ENCODE peak calls at places on chromosomes 1 and 21, in ten cellular contexts. One of them, this sample, is unnamed.

GRCh38 chr1:36323636-36324321 is at the start of gene EVA1B:
- DNase-seq in NT2/D1: peak
- DNase-seq in SJSA1: peak
- DNase-seq in HFF-Myc: no peak
- DNase-seq in neuronal stem cell: peak
- DNase-seq in adrenal gland: peak
- DNase-seq in H1: peak
- DNase-seq in CD8-positive, alpha-beta T cell: peak
- DNase-seq in endodermal cell: peak
- DNase-seq in sigmoid colon: peak
- DNase-seq in this sample: peak

GRCh38 chr1:101653482-101653946 is 343.2 kb downstream of the OLFM3 start:
- DNase-seq in SJSA1: no peak
- DNase-seq in NT2/D1: peak
- DNase-seq in neuronal stem cell: peak
- DNase-seq in endodermal cell: peak
- DNase-seq in adrenal gland: no peak
- DNase-seq in CD8-positive, alpha-beta T cell: no peak
- DNase-seq in HFF-Myc: no peak
- DNase-seq in sigmoid colon: no peak
- DNase-seq in H1: peak
- DNase-seq in this sample: no peak

GRCh38 chr1:15950302-15950701 is 25.6 kb downstream of the ZBTB17 start:
- DNase-seq in adrenal gland: no peak
- DNase-seq in NT2/D1: no peak
- DNase-seq in neuronal stem cell: no peak
- DNase-seq in HFF-Myc: no peak
- DNase-seq in endodermal cell: no peak
- DNase-seq in sigmoid colon: no peak
- DNase-seq in CD8-positive, alpha-beta T cell: no peak
- DNase-seq in SJSA1: no peak
- DNase-seq in H1: no peak
- DNase-seq in this sample: no peak

GRCh38 chr1:7218210-7218832 is 433.1 kb downstream of the CAMTA1 start:
- DNase-seq in neuronal stem cell: peak
- DNase-seq in CD8-positive, alpha-beta T cell: no peak
- DNase-seq in sigmoid colon: no peak
- DNase-seq in adrenal gland: peak
- DNase-seq in NT2/D1: peak
- DNase-seq in HFF-Myc: no peak
- DNase-seq in H1: peak
- DNase-seq in endodermal cell: peak
- DNase-seq in SJSA1: no peak
- DNase-seq in this sample: no peak

GRCh38 chr1:177413982-177414654 is 243.4 kb downstream of the BRINP2 start:
- DNase-seq in neuronal stem cell: no peak
- DNase-seq in HFF-Myc: no peak
- DNase-seq in H1: no peak
- DNase-seq in endodermal cell: no peak
- DNase-seq in SJSA1: no peak
- DNase-seq in CD8-positive, alpha-beta T cell: no peak
- DNase-seq in NT2/D1: peak
- DNase-seq in adrenal gland: no peak
- DNase-seq in sigmoid colon: no peak
- DNase-seq in this sample: no peak

GRCh38 chr1:19220080-19220846 is 10.2 kb upstream of the UBR4 start:
- DNase-seq in sigmoid colon: no peak
- DNase-seq in SJSA1: no peak
- DNase-seq in NT2/D1: no peak
- DNase-seq in HFF-Myc: no peak
- DNase-seq in CD8-positive, alpha-beta T cell: no peak
- DNase-seq in neuronal stem cell: no peak
- DNase-seq in endodermal cell: no peak
- DNase-seq in H1: no peak
- DNase-seq in adrenal gland: no peak
- DNase-seq in this sample: no peak

GRCh38 chr1:25019351-25020172 is 89.5 kb upstream of the RUNX3 start:
- DNase-seq in sigmoid colon: no peak
- DNase-seq in HFF-Myc: no peak
- DNase-seq in NT2/D1: no peak
- DNase-seq in SJSA1: no peak
- DNase-seq in CD8-positive, alpha-beta T cell: no peak
- DNase-seq in neuronal stem cell: no peak
- DNase-seq in H1: no peak
- DNase-seq in adrenal gland: no peak
- DNase-seq in endodermal cell: peak
- DNase-seq in this sample: no peak

GRCh38 chr1:94339229-94339927 is 78.8 kb upstream of the ABCD3 start:
- DNase-seq in adrenal gland: no peak
- DNase-seq in endodermal cell: no peak
- DNase-seq in SJSA1: no peak
- DNase-seq in NT2/D1: no peak
- DNase-seq in CD8-positive, alpha-beta T cell: no peak
- DNase-seq in H1: no peak
- DNase-seq in HFF-Myc: no peak
- DNase-seq in sigmoid colon: no peak
- DNase-seq in neuronal stem cell: no peak
- DNase-seq in this sample: no peak

GRCh38 chr1:227795732-227796131 is 19.7 kb upstream of the PRSS38 start:
- DNase-seq in neuronal stem cell: no peak
- DNase-seq in sigmoid colon: no peak
- DNase-seq in endodermal cell: peak
- DNase-seq in adrenal gland: no peak
- DNase-seq in SJSA1: no peak
- DNase-seq in HFF-Myc: no peak
- DNase-seq in H1: no peak
- DNase-seq in NT2/D1: no peak
- DNase-seq in CD8-positive, alpha-beta T cell: no peak
- DNase-seq in this sample: no peak

GRCh38 chr1:37808369-37809319 is 636 bp upstream of the YRDC start:
- DNase-seq in endodermal cell: peak
- DNase-seq in H1: peak
- DNase-seq in NT2/D1: no peak
- DNase-seq in sigmoid colon: peak
- DNase-seq in CD8-positive, alpha-beta T cell: peak
- DNase-seq in neuronal stem cell: peak
- DNase-seq in HFF-Myc: no peak
- DNase-seq in SJSA1: peak
- DNase-seq in adrenal gland: peak
- DNase-seq in this sample: no peak

GRCh38 chr1:159071970-159072582 is 4.5 kb downstream of the AIM2 start:
- DNase-seq in neuronal stem cell: peak
- DNase-seq in sigmoid colon: no peak
- DNase-seq in H1: no peak
- DNase-seq in adrenal gland: no peak
- DNase-seq in CD8-positive, alpha-beta T cell: no peak
- DNase-seq in endodermal cell: no peak
- DNase-seq in HFF-Myc: peak
- DNase-seq in NT2/D1: peak
- DNase-seq in SJSA1: no peak
- DNase-seq in this sample: no peak

GRCh38 chr1:1293618-1294249 is 13.5 kb downstream of the SCNN1D start:
- DNase-seq in CD8-positive, alpha-beta T cell: no peak
- DNase-seq in H1: peak
- DNase-seq in SJSA1: no peak
- DNase-seq in HFF-Myc: no peak
- DNase-seq in sigmoid colon: no peak
- DNase-seq in neuronal stem cell: no peak
- DNase-seq in NT2/D1: no peak
- DNase-seq in endodermal cell: peak
- DNase-seq in adrenal gland: no peak
- DNase-seq in this sample: no peak

GRCh38 chr1:235946570-235946981 is 79.9 kb upstream of the LYST start:
- DNase-seq in SJSA1: peak
- DNase-seq in sigmoid colon: no peak
- DNase-seq in HFF-Myc: no peak
- DNase-seq in NT2/D1: no peak
- DNase-seq in neuronal stem cell: no peak
- DNase-seq in H1: no peak
- DNase-seq in endodermal cell: no peak
- DNase-seq in CD8-positive, alpha-beta T cell: no peak
- DNase-seq in adrenal gland: no peak
- DNase-seq in this sample: no peak

GRCh38 chr21:36135391-36136094 is 664 bp downstream of the CBR3 start:
- DNase-seq in endodermal cell: peak
- DNase-seq in CD8-positive, alpha-beta T cell: peak
- DNase-seq in neuronal stem cell: no peak
- DNase-seq in HFF-Myc: no peak
- DNase-seq in SJSA1: peak
- DNase-seq in sigmoid colon: peak
- DNase-seq in NT2/D1: no peak
- DNase-seq in H1: peak
- DNase-seq in adrenal gland: peak
- DNase-seq in this sample: peak

DNA sequence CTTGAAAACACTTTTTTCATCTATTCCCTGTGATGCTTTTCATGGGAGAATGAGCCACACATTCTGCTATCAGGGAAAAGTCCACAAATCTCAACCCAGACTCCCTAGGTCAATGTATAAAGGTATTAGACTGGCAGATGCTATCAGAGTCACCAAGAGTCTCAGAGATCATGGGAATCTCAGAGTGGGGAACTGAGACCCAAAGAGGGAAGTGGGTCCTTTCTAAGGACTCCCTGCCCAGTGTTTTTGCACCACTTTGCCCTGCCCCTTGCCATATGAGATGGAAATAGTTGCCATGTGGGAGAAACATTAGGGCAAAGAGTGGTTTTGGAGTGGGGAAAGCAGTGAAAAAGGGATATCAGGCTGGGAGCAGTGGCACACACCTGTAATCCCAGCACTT is 19.1 kb upstream of the AZIN2 start:
- DNase-seq in neuronal stem cell: no peak
- DNase-seq in SJSA1: no peak
- DNase-seq in HFF-Myc: no peak
- DNase-seq in NT2/D1: no peak
- DNase-seq in adrenal gland: no peak
- DNase-seq in endodermal cell: no peak
- DNase-seq in CD8-positive, alpha-beta T cell: no peak
- DNase-seq in sigmoid colon: no peak
- DNase-seq in H1: no peak
- DNase-seq in this sample: no peak
- H3K4me3 ChIP-seq in neuronal stem cell: no peak
- H3K4me3 ChIP-seq in SJSA1: no peak
- H3K4me3 ChIP-seq in HFF-Myc: no peak
- H3K4me3 ChIP-seq in NT2/D1: no peak
- H3K4me3 ChIP-seq in adrenal gland: no peak
- H3K4me3 ChIP-seq in endodermal cell: no peak
- H3K4me3 ChIP-seq in CD8-positive, alpha-beta T cell: no peak
- H3K4me3 ChIP-seq in sigmoid colon: no peak
- H3K4me3 ChIP-seq in H1: no peak
- H3K4me3 ChIP-seq in this sample: no peak

GRCh38 chr1:201169971-201170532 is 15.8 kb upstream of the TMEM9 start:
- DNase-seq in sigmoid colon: no peak
- DNase-seq in SJSA1: no peak
- DNase-seq in endodermal cell: no peak
- DNase-seq in CD8-positive, alpha-beta T cell: no peak
- DNase-seq in H1: no peak
- DNase-seq in NT2/D1: no peak
- DNase-seq in HFF-Myc: no peak
- DNase-seq in neuronal stem cell: no peak
- DNase-seq in adrenal gland: no peak
- DNase-seq in this sample: no peak

GRCh38 chr1:201167625-201167991 is 13.3 kb upstream of the TMEM9 start:
- DNase-seq in SJSA1: no peak
- DNase-seq in NT2/D1: no peak
- DNase-seq in H1: no peak
- DNase-seq in neuronal stem cell: no peak
- DNase-seq in HFF-Myc: no peak
- DNase-seq in adrenal gland: no peak
- DNase-seq in sigmoid colon: no peak
- DNase-seq in CD8-positive, alpha-beta T cell: no peak
- DNase-seq in endodermal cell: no peak
- DNase-seq in this sample: no peak

GRCh38 chr1:201166964-201167624 is 12.8 kb upstream of the TMEM9 start:
- DNase-seq in CD8-positive, alpha-beta T cell: no peak
- DNase-seq in neuronal stem cell: no peak
- DNase-seq in NT2/D1: no peak
- DNase-seq in endodermal cell: no peak
- DNase-seq in HFF-Myc: no peak
- DNase-seq in sigmoid colon: no peak
- DNase-seq in adrenal gland: peak
- DNase-seq in H1: no peak
- DNase-seq in SJSA1: no peak
- DNase-seq in this sample: no peak

GRCh38 chr1:201170533-201171062 is 16.3 kb upstream of the TMEM9 start:
- DNase-seq in NT2/D1: peak
- DNase-seq in SJSA1: peak
- DNase-seq in adrenal gland: peak
- DNase-seq in sigmoid colon: peak
- DNase-seq in endodermal cell: peak
- DNase-seq in CD8-positive, alpha-beta T cell: peak
- DNase-seq in HFF-Myc: no peak
- DNase-seq in H1: peak
- DNase-seq in neuronal stem cell: peak
- DNase-seq in this sample: peak

GRCh38 chr1:201169203-201169602 is 14.9 kb upstream of the TMEM9 start:
- DNase-seq in CD8-positive, alpha-beta T cell: no peak
- DNase-seq in HFF-Myc: no peak
- DNase-seq in NT2/D1: no peak
- DNase-seq in adrenal gland: no peak
- DNase-seq in sigmoid colon: no peak
- DNase-seq in endodermal cell: no peak
- DNase-seq in SJSA1: no peak
- DNase-seq in H1: no peak
- DNase-seq in neuronal stem cell: no peak
- DNase-seq in this sample: no peak
- H3K4me3 ChIP-seq in CD8-positive, alpha-beta T cell: no peak
- H3K4me3 ChIP-seq in HFF-Myc: no peak
- H3K4me3 ChIP-seq in NT2/D1: no peak
- H3K4me3 ChIP-seq in adrenal gland: no peak
- H3K4me3 ChIP-seq in sigmoid colon: no peak
- H3K4me3 ChIP-seq in endodermal cell: no peak
- H3K4me3 ChIP-seq in SJSA1: no peak
- H3K4me3 ChIP-seq in H1: no peak
- H3K4me3 ChIP-seq in neuronal stem cell: peak
- H3K4me3 ChIP-seq in this sample: no peak

GRCh38 chr1:68227598-68227997 is 4.7 kb downstream of the WLS start:
- DNase-seq in endodermal cell: no peak
- DNase-seq in H1: no peak
- DNase-seq in adrenal gland: no peak
- DNase-seq in CD8-positive, alpha-beta T cell: no peak
- DNase-seq in NT2/D1: no peak
- DNase-seq in sigmoid colon: no peak
- DNase-seq in SJSA1: no peak
- DNase-seq in HFF-Myc: no peak
- DNase-seq in neuronal stem cell: no peak
- DNase-seq in this sample: no peak
- H3K4me3 ChIP-seq in endodermal cell: no peak
- H3K4me3 ChIP-seq in H1: no peak
- H3K4me3 ChIP-seq in adrenal gland: no peak
- H3K4me3 ChIP-seq in CD8-positive, alpha-beta T cell: no peak
- H3K4me3 ChIP-seq in NT2/D1: no peak
- H3K4me3 ChIP-seq in sigmoid colon: no peak
- H3K4me3 ChIP-seq in SJSA1: no peak
- H3K4me3 ChIP-seq in HFF-Myc: no peak
- H3K4me3 ChIP-seq in neuronal stem cell: no peak
- H3K4me3 ChIP-seq in this sample: no peak

GRCh38 chr1:210373878-210374599 is 45.3 kb downstream of the HHAT start:
- DNase-seq in HFF-Myc: peak
- DNase-seq in sigmoid colon: peak
- DNase-seq in H1: peak
- DNase-seq in CD8-positive, alpha-beta T cell: peak
- DNase-seq in NT2/D1: peak
- DNase-seq in neuronal stem cell: peak
- DNase-seq in adrenal gland: peak
- DNase-seq in endodermal cell: peak
- DNase-seq in SJSA1: peak
- DNase-seq in this sample: peak
- H3K4me3 ChIP-seq in HFF-Myc: no peak
- H3K4me3 ChIP-seq in sigmoid colon: no peak
- H3K4me3 ChIP-seq in H1: no peak
- H3K4me3 ChIP-seq in CD8-positive, alpha-beta T cell: no peak
- H3K4me3 ChIP-seq in NT2/D1: no peak
- H3K4me3 ChIP-seq in neuronal stem cell: no peak
- H3K4me3 ChIP-seq in adrenal gland: no peak
- H3K4me3 ChIP-seq in endodermal cell: no peak
- H3K4me3 ChIP-seq in SJSA1: no peak
- H3K4me3 ChIP-seq in this sample: no peak

This sample was measured in BJ.